ENCODE peak calls at places on chromosomes 1 and 21, in four cellular contexts. One of them, this sample, is unnamed.

GRCh38 chr1:150525348-150525747 is 9.8 kb downstream of the FALEC start:
- DNase-seq in MM.1S: no peak
- DNase-seq in iPS-NIHi11: no peak
- DNase-seq in fibroblast of the aortic adventitia: no peak
- DNase-seq in this sample: no peak

GRCh38 chr21:26070822-26071425 is 99.6 kb downstream of the APP start:
- DNase-seq in iPS-NIHi11: no peak
- DNase-seq in MM.1S: no peak
- DNase-seq in fibroblast of the aortic adventitia: peak; percentile 62
- DNase-seq in this sample: peak; percentile 40

GRCh38 chr1:202145325-202146140 is 996 bp upstream of the ARL8A start:
- DNase-seq in iPS-NIHi11: no peak
- DNase-seq in fibroblast of the aortic adventitia: peak; percentile 20
- DNase-seq in MM.1S: peak; percentile 46
- DNase-seq in this sample: no peak

GRCh38 chr1:165697491-165697880 is 876 bp downstream of the ALDH9A1 start:
- DNase-seq in MM.1S: no peak
- DNase-seq in iPS-NIHi11: no peak
- DNase-seq in fibroblast of the aortic adventitia: peak; percentile 15
- DNase-seq in this sample: no peak

GRCh38 chr1:98403981-98404380 is 257.5 kb upstream of the SNX7 start:
- DNase-seq in MM.1S: no peak
- DNase-seq in iPS-NIHi11: no peak
- DNase-seq in fibroblast of the aortic adventitia: no peak
- DNase-seq in this sample: no peak

GRCh38 chr1:54394104-54394503 is 12.1 kb downstream of the SSBP3 start:
- DNase-seq in MM.1S: no peak
- DNase-seq in fibroblast of the aortic adventitia: no peak
- DNase-seq in iPS-NIHi11: no peak
- DNase-seq in this sample: no peak

GRCh38 chr1:171948491-171948890 is 107.2 kb downstream of the DNM3 start:
- DNase-seq in iPS-NIHi11: no peak
- DNase-seq in fibroblast of the aortic adventitia: no peak
- DNase-seq in MM.1S: no peak
- DNase-seq in this sample: no peak

GRCh38 chr1:241695454-241696171 is 43.5 kb downstream of the WDR64 start:
- DNase-seq in MM.1S: no peak
- DNase-seq in iPS-NIHi11: no peak
- DNase-seq in fibroblast of the aortic adventitia: peak; percentile 37
- DNase-seq in this sample: no peak

GRCh38 chr1:180912801-180913616 is at the start of gene KIAA1614:
- DNase-seq in fibroblast of the aortic adventitia: peak; percentile 38
- DNase-seq in MM.1S: no peak
- DNase-seq in iPS-NIHi11: peak; percentile 74
- DNase-seq in this sample: no peak

GRCh38 chr1:15218287-15219279 is 28.4 kb upstream of the FHAD1 start:
- DNase-seq in fibroblast of the aortic adventitia: peak; percentile 7
- DNase-seq in iPS-NIHi11: no peak
- DNase-seq in MM.1S: no peak
- DNase-seq in this sample: no peak

This sample was measured in upper lobe of left lung.